ENCODE peak calls at places on chromosomes 3 and 15, in ten cellular contexts. One of them, this sample, is unnamed.

GRCh38 chr3:23159929-23160328 is 43.2 kb upstream of the UBE2E2 start:
- DNase-seq in testis: no peak
- DNase-seq in lower leg skin: no peak
- DNase-seq in glutamatergic neuron: no peak
- DNase-seq in A549: no peak
- DNase-seq in right lobe of liver: no peak
- DNase-seq in Panc1: peak; percentile 45
- DNase-seq in dorsolateral prefrontal cortex: no peak
- DNase-seq in epithelial cell of proximal tubule: peak; percentile 94
- DNase-seq in AG09309: peak; percentile 62
- DNase-seq in this sample: peak; percentile 52

GRCh38 chr3:50604628-50605588 is 6.7 kb downstream of the CISH start:
- DNase-seq in testis: peak; percentile 74
- DNase-seq in lower leg skin: no peak
- DNase-seq in glutamatergic neuron: no peak
- DNase-seq in A549: no peak
- DNase-seq in right lobe of liver: peak; percentile 89
- DNase-seq in Panc1: no peak
- DNase-seq in dorsolateral prefrontal cortex: no peak
- DNase-seq in epithelial cell of proximal tubule: no peak
- DNase-seq in AG09309: no peak
- DNase-seq in this sample: no peak

GRCh38 chr3:173501941-173502489 is 104.5 kb downstream of the NLGN1 start:
- DNase-seq in testis: no peak
- DNase-seq in lower leg skin: no peak
- DNase-seq in glutamatergic neuron: no peak
- DNase-seq in A549: no peak
- DNase-seq in right lobe of liver: no peak
- DNase-seq in Panc1: no peak
- DNase-seq in dorsolateral prefrontal cortex: no peak
- DNase-seq in epithelial cell of proximal tubule: no peak
- DNase-seq in AG09309: peak; percentile 24
- DNase-seq in this sample: no peak

GRCh38 chr15:70826634-70827033 is 27.3 kb downstream of the LARP6 start:
- DNase-seq in testis: no peak
- DNase-seq in lower leg skin: peak; percentile 92
- DNase-seq in glutamatergic neuron: no peak
- DNase-seq in A549: peak; percentile 58
- DNase-seq in right lobe of liver: peak; percentile 44
- DNase-seq in Panc1: peak; percentile 57
- DNase-seq in dorsolateral prefrontal cortex: no peak
- DNase-seq in epithelial cell of proximal tubule: no peak
- DNase-seq in AG09309: peak; percentile 76
- DNase-seq in this sample: peak; percentile 78

GRCh38 chr15:87211547-87211946 is 1045.0 kb downstream of the NTRK3 start:
- DNase-seq in testis: no peak
- DNase-seq in lower leg skin: no peak
- DNase-seq in glutamatergic neuron: no peak
- DNase-seq in A549: no peak
- DNase-seq in right lobe of liver: no peak
- DNase-seq in Panc1: no peak
- DNase-seq in dorsolateral prefrontal cortex: no peak
- DNase-seq in epithelial cell of proximal tubule: no peak
- DNase-seq in AG09309: no peak
- DNase-seq in this sample: no peak

GRCh38 chr3:136624894-136625815 is 127.0 kb downstream of the STAG1 start:
- DNase-seq in testis: no peak
- DNase-seq in lower leg skin: no peak
- DNase-seq in glutamatergic neuron: no peak
- DNase-seq in A549: peak; percentile 27
- DNase-seq in right lobe of liver: no peak
- DNase-seq in Panc1: no peak
- DNase-seq in dorsolateral prefrontal cortex: no peak
- DNase-seq in epithelial cell of proximal tubule: peak; percentile 86
- DNase-seq in AG09309: no peak
- DNase-seq in this sample: no peak

GRCh38 chr15:68218331-68218730 is 11.2 kb downstream of the CLN6 start:
- DNase-seq in testis: no peak
- DNase-seq in lower leg skin: peak; percentile 53
- DNase-seq in glutamatergic neuron: no peak
- DNase-seq in A549: no peak
- DNase-seq in right lobe of liver: no peak
- DNase-seq in Panc1: no peak
- DNase-seq in dorsolateral prefrontal cortex: no peak
- DNase-seq in epithelial cell of proximal tubule: no peak
- DNase-seq in AG09309: no peak
- DNase-seq in this sample: no peak

GRCh38 chr3:112982710-112983109 is 7.8 kb upstream of the CD200R1 start:
- DNase-seq in testis: no peak
- DNase-seq in lower leg skin: no peak
- DNase-seq in glutamatergic neuron: no peak
- DNase-seq in A549: no peak
- DNase-seq in right lobe of liver: no peak
- DNase-seq in Panc1: no peak
- DNase-seq in dorsolateral prefrontal cortex: no peak
- DNase-seq in epithelial cell of proximal tubule: no peak
- DNase-seq in AG09309: no peak
- DNase-seq in this sample: no peak

GRCh38 chr3:187456268-187456667 is 88.1 kb downstream of the RTP4 start:
- DNase-seq in testis: peak; percentile 85
- DNase-seq in lower leg skin: no peak
- DNase-seq in glutamatergic neuron: peak; percentile 17
- DNase-seq in A549: no peak
- DNase-seq in right lobe of liver: peak; percentile 17
- DNase-seq in Panc1: no peak
- DNase-seq in dorsolateral prefrontal cortex: peak; percentile 61
- DNase-seq in epithelial cell of proximal tubule: no peak
- DNase-seq in AG09309: peak; percentile 8
- DNase-seq in this sample: no peak

GRCh38 chr3:72164635-72164978 is 379.7 kb upstream of the PROK2 start:
- DNase-seq in testis: no peak
- DNase-seq in lower leg skin: no peak
- DNase-seq in glutamatergic neuron: no peak
- DNase-seq in A549: no peak
- DNase-seq in right lobe of liver: no peak
- DNase-seq in Panc1: no peak
- DNase-seq in dorsolateral prefrontal cortex: no peak
- DNase-seq in epithelial cell of proximal tubule: no peak
- DNase-seq in AG09309: no peak
- DNase-seq in this sample: no peak

GRCh38 chr3:178671261-178672191 is 135.3 kb downstream of the KCNMB2 start:
- DNase-seq in testis: no peak
- DNase-seq in lower leg skin: no peak
- DNase-seq in glutamatergic neuron: peak; percentile 62
- DNase-seq in A549: no peak
- DNase-seq in right lobe of liver: no peak
- DNase-seq in Panc1: no peak
- DNase-seq in dorsolateral prefrontal cortex: no peak
- DNase-seq in epithelial cell of proximal tubule: peak; percentile 50
- DNase-seq in AG09309: peak; percentile 57
- DNase-seq in this sample: no peak

GRCh38 chr15:74352393-74352910 is 15.0 kb downstream of the CYP11A1 start:
- DNase-seq in testis: no peak
- DNase-seq in lower leg skin: no peak
- DNase-seq in glutamatergic neuron: no peak
- DNase-seq in A549: no peak
- DNase-seq in right lobe of liver: no peak
- DNase-seq in Panc1: no peak
- DNase-seq in dorsolateral prefrontal cortex: no peak
- DNase-seq in epithelial cell of proximal tubule: no peak
- DNase-seq in AG09309: no peak
- DNase-seq in this sample: no peak

GRCh38 chr15:78675206-78675605 is 34.2 kb upstream of the CHRNB4 start:
- DNase-seq in testis: no peak
- DNase-seq in lower leg skin: no peak
- DNase-seq in glutamatergic neuron: no peak
- DNase-seq in A549: no peak
- DNase-seq in right lobe of liver: no peak
- DNase-seq in Panc1: no peak
- DNase-seq in dorsolateral prefrontal cortex: no peak
- DNase-seq in epithelial cell of proximal tubule: no peak
- DNase-seq in AG09309: no peak
- DNase-seq in this sample: no peak

GRCh38 chr3:87494264-87494663 is 217.9 kb upstream of the POU1F1 start:
- DNase-seq in testis: no peak
- DNase-seq in lower leg skin: no peak
- DNase-seq in glutamatergic neuron: no peak
- DNase-seq in A549: no peak
- DNase-seq in right lobe of liver: no peak
- DNase-seq in Panc1: no peak
- DNase-seq in dorsolateral prefrontal cortex: no peak
- DNase-seq in epithelial cell of proximal tubule: no peak
- DNase-seq in AG09309: no peak
- DNase-seq in this sample: no peak

DNA sequence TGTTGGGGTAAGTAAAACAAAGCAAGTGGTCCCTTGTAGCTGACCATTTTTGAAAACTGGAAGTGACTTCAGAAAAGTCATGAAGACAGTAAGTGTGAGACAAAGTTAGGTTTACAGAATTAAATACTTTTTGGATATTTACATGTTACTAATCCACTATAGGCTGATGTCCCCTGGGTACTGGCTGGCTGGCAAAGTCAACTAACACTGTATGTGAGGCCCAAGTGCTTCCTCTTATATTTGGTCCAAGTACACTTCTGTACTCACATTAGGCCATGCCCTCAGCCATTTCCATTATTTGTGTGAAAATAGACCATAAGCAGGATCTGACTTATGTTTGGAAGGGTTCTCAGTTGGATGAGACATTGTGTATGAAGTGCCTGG is 5.5 kb upstream of the LEKR1 start:
- DNase-seq in testis: no peak
- DNase-seq in lower leg skin: no peak
- DNase-seq in glutamatergic neuron: no peak
- DNase-seq in A549: no peak
- DNase-seq in right lobe of liver: no peak
- DNase-seq in Panc1: no peak
- DNase-seq in dorsolateral prefrontal cortex: no peak
- DNase-seq in epithelial cell of proximal tubule: no peak
- DNase-seq in AG09309: no peak
- DNase-seq in this sample: no peak
- TF ChIP-seq CTCF in testis: no peak
- TF ChIP-seq CTCF in lower leg skin: no peak
- TF ChIP-seq CTCF in glutamatergic neuron: no peak
- TF ChIP-seq CTCF in A549: no peak
- TF ChIP-seq CTCF in right lobe of liver: no peak
- TF ChIP-seq CTCF in Panc1: no peak
- TF ChIP-seq CTCF in dorsolateral prefrontal cortex: no peak
- TF ChIP-seq CTCF in epithelial cell of proximal tubule: no peak
- TF ChIP-seq CTCF in AG09309: no peak
- TF ChIP-seq CTCF in this sample: no peak

GRCh38 chr3:52054689-52055511 is 1.5 kb downstream of the DUSP7 start:
- DNase-seq in testis: no peak
- DNase-seq in lower leg skin: no peak
- DNase-seq in glutamatergic neuron: peak; percentile 64
- DNase-seq in A549: no peak
- DNase-seq in right lobe of liver: no peak
- DNase-seq in Panc1: no peak
- DNase-seq in dorsolateral prefrontal cortex: no peak
- DNase-seq in epithelial cell of proximal tubule: no peak
- DNase-seq in AG09309: no peak
- DNase-seq in this sample: no peak

GRCh38 chr3:52057806-52058099 is 1.4 kb upstream of the DUSP7 start:
- DNase-seq in testis: no peak
- DNase-seq in lower leg skin: no peak
- DNase-seq in glutamatergic neuron: no peak
- DNase-seq in A549: no peak
- DNase-seq in right lobe of liver: no peak
- DNase-seq in Panc1: no peak
- DNase-seq in dorsolateral prefrontal cortex: no peak
- DNase-seq in epithelial cell of proximal tubule: no peak
- DNase-seq in AG09309: no peak
- DNase-seq in this sample: no peak

GRCh38 chr3:52056521-52056967 is at the start of gene DUSP7:
- DNase-seq in testis: peak; percentile 73
- DNase-seq in lower leg skin: peak; percentile 93
- DNase-seq in glutamatergic neuron: peak; percentile 76
- DNase-seq in A549: peak; percentile 21
- DNase-seq in right lobe of liver: peak; percentile 82
- DNase-seq in Panc1: no peak
- DNase-seq in dorsolateral prefrontal cortex: peak; percentile 72
- DNase-seq in epithelial cell of proximal tubule: no peak
- DNase-seq in AG09309: no peak
- DNase-seq in this sample: no peak

GRCh38 chr3:52056968-52057805 is 816 bp upstream of the DUSP7 start:
- DNase-seq in testis: peak; percentile 100
- DNase-seq in lower leg skin: peak; percentile 100
- DNase-seq in glutamatergic neuron: peak; percentile 99
- DNase-seq in A549: peak; percentile 92
- DNase-seq in right lobe of liver: peak; percentile 100
- DNase-seq in Panc1: peak; percentile 83
- DNase-seq in dorsolateral prefrontal cortex: peak; percentile 100
- DNase-seq in epithelial cell of proximal tubule: peak; percentile 85
- DNase-seq in AG09309: peak; percentile 93
- DNase-seq in this sample: peak; percentile 94

GRCh38 chr3:52055537-52056351 is 627 bp downstream of the DUSP7 start:
- DNase-seq in testis: no peak
- DNase-seq in lower leg skin: no peak
- DNase-seq in glutamatergic neuron: peak; percentile 76
- DNase-seq in A549: peak; percentile 23
- DNase-seq in right lobe of liver: peak; percentile 64
- DNase-seq in Panc1: no peak
- DNase-seq in dorsolateral prefrontal cortex: no peak
- DNase-seq in epithelial cell of proximal tubule: no peak
- DNase-seq in AG09309: no peak
- DNase-seq in this sample: no peak
- TF ChIP-seq CTCF in testis: no peak
- TF ChIP-seq CTCF in lower leg skin: no peak
- TF ChIP-seq CTCF in glutamatergic neuron: no peak
- TF ChIP-seq CTCF in A549: peak; percentile 13
- TF ChIP-seq CTCF in right lobe of liver: no peak
- TF ChIP-seq CTCF in Panc1: no peak
- TF ChIP-seq CTCF in dorsolateral prefrontal cortex: no peak
- TF ChIP-seq CTCF in epithelial cell of proximal tubule: no peak
- TF ChIP-seq CTCF in AG09309: peak; percentile 15
- TF ChIP-seq CTCF in this sample: peak; percentile 12

DNA sequence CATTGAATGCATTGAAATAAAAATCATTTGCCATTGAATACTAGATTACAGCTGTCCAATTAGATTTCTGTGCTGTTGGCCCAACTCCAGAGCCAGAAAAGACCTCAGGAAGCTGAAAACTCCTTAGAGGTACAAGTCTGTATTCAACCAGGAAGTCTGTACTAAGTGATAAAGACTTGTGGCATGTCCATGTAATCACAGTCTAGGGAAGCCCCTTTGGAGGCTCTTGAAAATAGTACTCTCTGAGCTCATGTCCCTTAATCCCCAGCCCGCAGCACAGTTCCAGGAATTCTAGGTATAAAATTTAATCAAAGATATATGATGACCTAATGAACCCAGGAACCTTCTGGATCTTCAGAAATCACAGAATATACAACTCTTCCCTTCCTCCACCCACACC is 279.4 kb downstream of the RSL24D1 start:
- DNase-seq in testis: no peak
- DNase-seq in lower leg skin: no peak
- DNase-seq in glutamatergic neuron: no peak
- DNase-seq in A549: no peak
- DNase-seq in right lobe of liver: no peak
- DNase-seq in Panc1: no peak
- DNase-seq in dorsolateral prefrontal cortex: no peak
- DNase-seq in epithelial cell of proximal tubule: no peak
- DNase-seq in AG09309: no peak
- DNase-seq in this sample: no peak
- TF ChIP-seq CTCF in testis: no peak
- TF ChIP-seq CTCF in lower leg skin: no peak
- TF ChIP-seq CTCF in glutamatergic neuron: no peak
- TF ChIP-seq CTCF in A549: no peak
- TF ChIP-seq CTCF in right lobe of liver: no peak
- TF ChIP-seq CTCF in Panc1: no peak
- TF ChIP-seq CTCF in dorsolateral prefrontal cortex: no peak
- TF ChIP-seq CTCF in epithelial cell of proximal tubule: no peak
- TF ChIP-seq CTCF in AG09309: no peak
- TF ChIP-seq CTCF in this sample: no peak

GRCh38 chr3:121817753-121818152 is 17.1 kb downstream of the IQCB1 start:
- DNase-seq in testis: no peak
- DNase-seq in lower leg skin: no peak
- DNase-seq in glutamatergic neuron: no peak
- DNase-seq in A549: no peak
- DNase-seq in right lobe of liver: no peak
- DNase-seq in Panc1: no peak
- DNase-seq in dorsolateral prefrontal cortex: no peak
- DNase-seq in epithelial cell of proximal tubule: no peak
- DNase-seq in AG09309: no peak
- DNase-seq in this sample: no peak
- TF ChIP-seq CTCF in testis: no peak
- TF ChIP-seq CTCF in lower leg skin: no peak
- TF ChIP-seq CTCF in glutamatergic neuron: no peak
- TF ChIP-seq CTCF in A549: no peak
- TF ChIP-seq CTCF in right lobe of liver: no peak
- TF ChIP-seq CTCF in Panc1: no peak
- TF ChIP-seq CTCF in dorsolateral prefrontal cortex: no peak
- TF ChIP-seq CTCF in epithelial cell of proximal tubule: no peak
- TF ChIP-seq CTCF in AG09309: no peak
- TF ChIP-seq CTCF in this sample: no peak